ENCODE peak calls at places on chromosomes 5 and 9, in five cellular contexts. One of them, this sample, is unnamed.

GRCh38 chr9:36781532-36781931 is 208.8 kb downstream of the MELK start:
- DNase-seq in osteoblast: no peak
- DNase-seq in breast epithelium: no peak
- DNase-seq in endodermal cell: no peak
- DNase-seq in CD4-positive, alpha-beta T cell: no peak
- DNase-seq in this sample: no peak

GRCh38 chr9:121645853-121646807 is 5.3 kb upstream of the DAB2IP start:
- DNase-seq in osteoblast: no peak
- DNase-seq in breast epithelium: no peak
- DNase-seq in endodermal cell: no peak
- DNase-seq in CD4-positive, alpha-beta T cell: no peak
- DNase-seq in this sample: no peak

GRCh38 chr5:151449288-151449687 is 1.9 kb downstream of the SLC36A1 start:
- DNase-seq in osteoblast: no peak
- DNase-seq in breast epithelium: no peak
- DNase-seq in endodermal cell: no peak
- DNase-seq in CD4-positive, alpha-beta T cell: no peak
- DNase-seq in this sample: no peak

GRCh38 chr9:126842977-126843799 is 17.3 kb upstream of the ZBTB34 start:
- DNase-seq in osteoblast: no peak
- DNase-seq in breast epithelium: no peak
- DNase-seq in endodermal cell: no peak
- DNase-seq in CD4-positive, alpha-beta T cell: no peak
- DNase-seq in this sample: no peak

GRCh38 chr5:673837-674629 is 19.1 kb downstream of the TPPP start:
- DNase-seq in osteoblast: peak; percentile 87
- DNase-seq in breast epithelium: no peak
- DNase-seq in endodermal cell: no peak
- DNase-seq in CD4-positive, alpha-beta T cell: no peak
- DNase-seq in this sample: no peak

GRCh38 chr9:137194909-137195308 is 5.6 kb downstream of the TPRN start:
- DNase-seq in osteoblast: no peak
- DNase-seq in breast epithelium: no peak
- DNase-seq in endodermal cell: no peak
- DNase-seq in CD4-positive, alpha-beta T cell: no peak
- DNase-seq in this sample: no peak

GRCh38 chr5:74241751-74242140 is 398.8 kb downstream of the ENC1 start:
- DNase-seq in osteoblast: no peak
- DNase-seq in breast epithelium: peak; percentile 63
- DNase-seq in endodermal cell: peak; percentile 54
- DNase-seq in CD4-positive, alpha-beta T cell: no peak
- DNase-seq in this sample: no peak

GRCh38 chr5:172973127-172973916 is 10.2 kb upstream of the ATP6V0E1 start:
- DNase-seq in osteoblast: no peak
- DNase-seq in breast epithelium: no peak
- DNase-seq in endodermal cell: no peak
- DNase-seq in CD4-positive, alpha-beta T cell: no peak
- DNase-seq in this sample: no peak

GRCh38 chr5:1754531-1755220 is 45.0 kb downstream of the MRPL36 start:
- DNase-seq in osteoblast: peak; percentile 56
- DNase-seq in breast epithelium: no peak
- DNase-seq in endodermal cell: no peak
- DNase-seq in CD4-positive, alpha-beta T cell: no peak
- DNase-seq in this sample: no peak

GRCh38 chr5:75568202-75568601 is 43.1 kb upstream of the ANKDD1B start:
- DNase-seq in osteoblast: no peak
- DNase-seq in breast epithelium: no peak
- DNase-seq in endodermal cell: no peak
- DNase-seq in CD4-positive, alpha-beta T cell: no peak
- DNase-seq in this sample: no peak

GRCh38 chr5:127988149-127988755 is 95.3 kb upstream of the SLC12A2 start:
- DNase-seq in osteoblast: no peak
- DNase-seq in breast epithelium: no peak
- DNase-seq in endodermal cell: no peak
- DNase-seq in CD4-positive, alpha-beta T cell: no peak
- DNase-seq in this sample: no peak

GRCh38 chr9:90871327-90871935 is 69.8 kb downstream of the SYK start:
- DNase-seq in osteoblast: no peak
- DNase-seq in breast epithelium: no peak
- DNase-seq in endodermal cell: no peak
- DNase-seq in CD4-positive, alpha-beta T cell: no peak
- DNase-seq in this sample: no peak

GRCh38 chr9:112570731-112571167 is 84.1 kb downstream of the KIAA1958 start:
- DNase-seq in osteoblast: no peak
- DNase-seq in breast epithelium: no peak
- DNase-seq in endodermal cell: no peak
- DNase-seq in CD4-positive, alpha-beta T cell: no peak
- DNase-seq in this sample: no peak

GRCh38 chr5:12294151-12294550 is 389.9 kb upstream of the CTNND2 start:
- DNase-seq in osteoblast: no peak
- DNase-seq in breast epithelium: no peak
- DNase-seq in endodermal cell: no peak
- DNase-seq in CD4-positive, alpha-beta T cell: no peak
- DNase-seq in this sample: no peak
- H3K9me3 ChIP-seq in osteoblast: peaks cover 2% of the 10 kb centered on the region
- H3K9me3 ChIP-seq in breast epithelium: peaks cover 13% of the 10 kb centered on the region
- H3K9me3 ChIP-seq in endodermal cell: peaks cover 42% of the 10 kb centered on the region
- H3K9me3 ChIP-seq in CD4-positive, alpha-beta T cell: peaks cover 5% of the 10 kb centered on the region
- H3K9me3 ChIP-seq in this sample: no peaks in the 10 kb centered on the region

GRCh38 chr5:115934388-115934974 is 27.8 kb upstream of the LVRN start:
- DNase-seq in osteoblast: no peak
- DNase-seq in breast epithelium: no peak
- DNase-seq in endodermal cell: no peak
- DNase-seq in CD4-positive, alpha-beta T cell: no peak
- DNase-seq in this sample: no peak

GRCh38 chr5:115944501-115944900 is 17.8 kb upstream of the LVRN start:
- DNase-seq in osteoblast: no peak
- DNase-seq in breast epithelium: no peak
- DNase-seq in endodermal cell: no peak
- DNase-seq in CD4-positive, alpha-beta T cell: no peak
- DNase-seq in this sample: no peak

GRCh38 chr5:115936031-115936430 is 26.2 kb upstream of the LVRN start:
- DNase-seq in osteoblast: no peak
- DNase-seq in breast epithelium: no peak
- DNase-seq in endodermal cell: no peak
- DNase-seq in CD4-positive, alpha-beta T cell: no peak
- DNase-seq in this sample: no peak

DNA sequence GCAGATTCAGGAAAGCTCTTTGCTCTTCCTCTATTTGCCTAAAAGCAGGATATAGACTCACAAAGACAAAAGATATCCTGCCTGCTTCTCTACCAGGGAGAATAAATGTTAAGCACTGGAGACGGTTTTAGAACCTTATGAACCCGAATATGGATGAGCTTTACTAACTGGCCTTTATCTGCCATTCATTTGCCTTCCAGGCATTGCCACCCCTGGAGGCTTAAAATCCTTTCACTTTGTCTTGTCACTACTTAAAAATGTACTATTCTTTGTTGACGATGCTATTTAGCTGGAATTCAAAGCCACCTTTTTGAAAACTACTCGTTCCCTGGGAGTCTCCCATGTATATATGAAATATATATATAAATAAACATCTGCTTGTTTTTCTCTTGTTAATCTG is 23.2 kb upstream of the LVRN start:
- DNase-seq in osteoblast: peak; percentile 32
- DNase-seq in breast epithelium: no peak
- DNase-seq in endodermal cell: no peak
- DNase-seq in CD4-positive, alpha-beta T cell: no peak
- DNase-seq in this sample: no peak
- H3K9me3 ChIP-seq in osteoblast: no peaks in the 10 kb centered on the region
- H3K9me3 ChIP-seq in breast epithelium: no peaks in the 10 kb centered on the region
- H3K9me3 ChIP-seq in endodermal cell: no peaks in the 10 kb centered on the region
- H3K9me3 ChIP-seq in CD4-positive, alpha-beta T cell: no peaks in the 10 kb centered on the region
- H3K9me3 ChIP-seq in this sample: no peaks in the 10 kb centered on the region

DNA sequence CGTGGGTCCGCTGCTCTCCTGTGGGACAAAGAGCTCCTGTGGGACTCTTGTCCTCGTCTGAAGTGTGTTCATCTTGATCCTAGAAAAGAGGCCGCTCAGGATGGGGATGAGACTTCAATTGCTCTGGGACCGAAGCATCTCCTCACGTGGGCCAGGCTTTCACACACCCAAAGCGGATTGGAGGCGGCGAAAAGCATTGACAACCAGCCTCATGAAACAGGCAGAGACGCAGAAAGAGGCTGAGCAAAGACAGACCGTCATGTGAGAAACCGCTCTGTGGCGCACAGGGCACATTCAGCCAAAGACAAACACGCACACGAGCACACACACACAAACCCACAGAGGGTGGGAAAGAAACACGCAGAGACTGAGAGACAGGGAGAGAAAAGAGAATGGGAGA is 479.5 kb downstream of the SPATA31A7 start:
- DNase-seq in osteoblast: no peak
- DNase-seq in breast epithelium: no peak
- DNase-seq in endodermal cell: no peak
- DNase-seq in CD4-positive, alpha-beta T cell: no peak
- DNase-seq in this sample: no peak
- H3K9me3 ChIP-seq in osteoblast: no peaks in the 10 kb centered on the region
- H3K9me3 ChIP-seq in breast epithelium: peaks cover 31% of the 10 kb centered on the region
- H3K9me3 ChIP-seq in endodermal cell: peaks cover 18% of the 10 kb centered on the region
- H3K9me3 ChIP-seq in CD4-positive, alpha-beta T cell: peaks cover 5% of the 10 kb centered on the region
- H3K9me3 ChIP-seq in this sample: no peaks in the 10 kb centered on the region

DNA sequence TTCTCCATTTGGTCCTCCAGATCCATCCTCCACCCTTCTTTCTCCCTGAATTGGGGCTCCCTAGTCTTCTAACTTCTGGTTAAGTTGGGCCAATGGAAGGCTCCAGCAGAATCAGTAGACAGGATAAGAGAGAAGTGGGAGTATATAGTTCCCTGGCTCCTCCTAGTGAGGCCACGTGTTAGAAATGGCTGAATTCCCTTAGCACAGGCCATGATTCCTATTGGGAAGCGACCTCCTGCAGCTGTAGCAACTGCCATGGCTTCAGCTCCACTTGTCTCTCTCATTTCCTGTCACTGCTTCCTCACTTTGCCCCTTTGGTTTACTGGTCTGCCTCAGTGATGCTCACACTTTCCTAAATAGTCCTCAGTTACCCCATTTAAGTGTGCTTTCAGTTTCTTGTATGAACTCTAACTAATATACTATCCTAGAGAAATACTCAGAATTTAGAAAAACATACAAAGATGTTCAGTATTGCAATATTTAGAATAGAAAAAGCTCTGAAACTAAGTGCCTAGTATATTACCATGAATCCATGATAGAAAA is 104.8 kb upstream of the SMARCA2 start:
- DNase-seq in osteoblast: no peak
- DNase-seq in breast epithelium: no peak
- DNase-seq in endodermal cell: no peak
- DNase-seq in CD4-positive, alpha-beta T cell: no peak
- DNase-seq in this sample: no peak
- H3K9me3 ChIP-seq in osteoblast: no peaks in the 10 kb centered on the region
- H3K9me3 ChIP-seq in breast epithelium: no peaks in the 10 kb centered on the region
- H3K9me3 ChIP-seq in endodermal cell: no peaks in the 10 kb centered on the region
- H3K9me3 ChIP-seq in CD4-positive, alpha-beta T cell: no peaks in the 10 kb centered on the region
- H3K9me3 ChIP-seq in this sample: peaks cover 2% of the 10 kb centered on the region

GRCh38 chr5:141260458-141261237 is 15.5 kb downstream of the PCDHB15 start:
- DNase-seq in osteoblast: no peak
- DNase-seq in breast epithelium: no peak
- DNase-seq in endodermal cell: no peak
- DNase-seq in CD4-positive, alpha-beta T cell: no peak
- DNase-seq in this sample: no peak
- H3K9me3 ChIP-seq in osteoblast: peaks cover 32% of the 10 kb centered on the region
- H3K9me3 ChIP-seq in breast epithelium: peaks cover 100% of the 10 kb centered on the region
- H3K9me3 ChIP-seq in endodermal cell: peaks cover 90% of the 10 kb centered on the region
- H3K9me3 ChIP-seq in CD4-positive, alpha-beta T cell: peaks cover 98% of the 10 kb centered on the region
- H3K9me3 ChIP-seq in this sample: peaks cover 25% of the 10 kb centered on the region

DNA sequence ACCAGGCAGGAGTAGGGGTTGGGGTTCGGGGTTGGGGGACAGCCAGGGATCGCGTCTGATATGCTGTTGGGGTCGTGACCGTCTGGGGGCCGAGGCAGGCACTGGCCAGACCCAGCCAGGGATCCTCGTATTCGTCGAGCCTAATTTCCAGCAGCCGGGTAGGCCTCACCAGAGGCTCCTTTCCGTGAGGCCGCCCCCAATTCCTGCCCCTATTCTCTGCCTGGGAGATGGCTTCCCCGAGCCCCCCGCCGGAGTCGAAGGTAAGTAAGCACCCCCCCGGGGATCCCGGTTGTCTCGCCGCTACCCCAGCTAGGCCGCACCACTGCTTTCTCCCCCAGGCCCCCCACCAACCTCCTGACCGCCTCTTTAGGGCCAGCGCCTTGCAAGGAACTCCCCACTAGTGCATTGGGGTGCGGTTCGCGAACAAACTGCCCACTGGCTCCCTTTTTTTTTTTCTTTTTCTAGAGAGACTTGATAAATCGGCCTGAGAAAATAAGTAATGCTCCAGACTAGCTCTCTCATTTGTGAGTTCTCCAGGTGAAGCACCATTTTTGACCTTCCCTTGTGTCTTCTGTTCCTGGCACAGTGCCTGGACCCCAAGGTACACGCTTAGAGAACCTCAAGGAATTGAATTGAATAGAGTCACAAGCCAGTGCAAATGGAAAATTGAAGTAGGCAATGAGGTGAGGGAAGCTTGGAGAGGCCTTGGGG is 434 bp downstream of the ZNF189 start:
- DNase-seq in osteoblast: peak; percentile 63
- DNase-seq in breast epithelium: no peak
- DNase-seq in endodermal cell: no peak
- DNase-seq in CD4-positive, alpha-beta T cell: no peak
- DNase-seq in this sample: no peak
- H3K9me3 ChIP-seq in osteoblast: no peaks in the 10 kb centered on the region
- H3K9me3 ChIP-seq in breast epithelium: peaks cover 33% of the 10 kb centered on the region
- H3K9me3 ChIP-seq in endodermal cell: peaks cover 41% of the 10 kb centered on the region
- H3K9me3 ChIP-seq in CD4-positive, alpha-beta T cell: no peaks in the 10 kb centered on the region
- H3K9me3 ChIP-seq in this sample: peaks cover 3% of the 10 kb centered on the region

DNA sequence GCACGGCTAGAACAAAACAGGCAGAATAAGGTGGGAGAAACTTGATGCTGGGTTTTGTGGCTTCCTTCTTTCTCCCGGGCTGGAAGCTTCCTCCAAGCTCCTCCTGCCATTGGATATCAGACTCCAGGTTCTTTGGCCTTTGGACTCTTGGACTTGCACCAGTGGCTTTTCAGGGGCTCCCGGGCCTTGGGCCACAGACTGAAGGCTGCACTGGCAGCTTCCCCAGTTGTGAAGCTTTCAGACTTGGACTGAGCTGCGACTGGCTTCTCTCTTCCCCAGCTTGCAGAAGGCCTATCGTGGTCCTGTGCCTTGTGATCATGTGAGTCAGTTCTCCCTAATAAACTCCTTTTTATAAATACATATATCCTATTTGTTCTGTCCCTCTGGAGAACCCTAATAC is 364.4 kb downstream of the DNAH5 start:
- DNase-seq in osteoblast: no peak
- DNase-seq in breast epithelium: no peak
- DNase-seq in endodermal cell: no peak
- DNase-seq in CD4-positive, alpha-beta T cell: no peak
- DNase-seq in this sample: no peak
- H3K9me3 ChIP-seq in osteoblast: no peaks in the 10 kb centered on the region
- H3K9me3 ChIP-seq in breast epithelium: no peaks in the 10 kb centered on the region
- H3K9me3 ChIP-seq in endodermal cell: no peaks in the 10 kb centered on the region
- H3K9me3 ChIP-seq in CD4-positive, alpha-beta T cell: no peaks in the 10 kb centered on the region
- H3K9me3 ChIP-seq in this sample: no peaks in the 10 kb centered on the region

DNA sequence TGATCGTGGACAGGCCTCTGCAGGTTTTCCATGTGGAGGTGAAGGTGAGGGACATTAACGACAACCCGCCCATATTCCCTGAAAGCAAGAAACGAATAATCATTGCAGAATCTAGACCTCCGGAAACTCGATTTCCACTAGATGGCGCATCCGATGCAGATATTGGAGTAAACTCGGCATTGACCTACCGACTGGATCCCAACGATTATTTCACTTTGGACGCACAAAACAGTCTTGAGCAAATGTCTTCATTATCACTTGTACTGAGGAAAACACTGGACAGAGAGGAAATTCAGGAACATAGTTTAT is 621 bp downstream of the PCDHA13 start:
- DNase-seq in osteoblast: no peak
- DNase-seq in breast epithelium: no peak
- DNase-seq in endodermal cell: peak; percentile 80
- DNase-seq in CD4-positive, alpha-beta T cell: no peak
- DNase-seq in this sample: no peak
- H3K9me3 ChIP-seq in osteoblast: no peaks in the 10 kb centered on the region
- H3K9me3 ChIP-seq in breast epithelium: peaks cover 51% of the 10 kb centered on the region
- H3K9me3 ChIP-seq in endodermal cell: peaks cover 4% of the 10 kb centered on the region
- H3K9me3 ChIP-seq in CD4-positive, alpha-beta T cell: peaks cover 14% of the 10 kb centered on the region
- H3K9me3 ChIP-seq in this sample: peaks cover 4% of the 10 kb centered on the region